ENCODE peak calls at places on chromosome 1, in ten cellular contexts. N is CD8-positive, alpha-beta T cell; V is cardiac muscle cell; S is upper lobe of right lung; C is right cardiac atrium; I is A549; D is pancreas; Y is SK-N-SH; T is left ventricle myocardium inferior; A is lower lobe of right lung. Q is an unnamed sample. For H3K4me1, the result is how much of the 10 kb centered on the place peaks cover.

GRCh38 chr1:83918688-83919285 is 80.1 kb downstream of the TTLL7 start:
- DNase-seq in D (no peak), A (no peak), Y (no peak), S (no peak), I (no peak), C (no peak), V (no peak), N (no peak), T (no peak), Q (no peak)

GRCh38 chr1:217270121-217270520 is 360.8 kb downstream of the GPATCH2 start:
- DNase-seq in D (no peak), T (no peak), Y (no peak), C (no peak), A (no peak), V (no peak), I (no peak), N (no peak), S (no peak), Q (no peak)

GRCh38 chr1:22919341-22920025 is 53.2 kb downstream of the LACTBL1 start:
- DNase-seq in N (no peak), T (no peak), V (no peak), A (no peak), I (no peak), D (no peak), S (no peak), C (no peak), Y (no peak), Q (no peak)

GRCh38 chr1:171898956-171899355 is 57.7 kb downstream of the DNM3 start:
- DNase-seq in N (no peak), I (no peak), S (no peak), D (no peak), C (peak), Y (peak), A (no peak), T (no peak), V (peak), Q (no peak)

GRCh38 chr1:200040516-200041138 is 13.1 kb downstream of the NR5A2 start:
- DNase-seq in S (no peak), Y (peak), I (no peak), D (peak), A (no peak), T (no peak), V (no peak), C (no peak), N (no peak), Q (no peak)

GRCh38 chr1:222331765-222332164 is 216.1 kb downstream of the HHIPL2 start:
- DNase-seq in Y (no peak), A (no peak), C (no peak), V (no peak), D (no peak), S (no peak), N (no peak), I (no peak), T (no peak), Q (no peak)

GRCh38 chr1:30101477-30102227 is 621.7 kb downstream of the MATN1 start:
- DNase-seq in S (no peak), D (no peak), Y (peak), V (no peak), T (no peak), N (no peak), I (no peak), A (no peak), C (no peak), Q (no peak)

GRCh38 chr1:112904071-112904830 is 51.7 kb downstream of the SLC16A1 start:
- DNase-seq in C (no peak), D (no peak), N (peak), T (no peak), A (no peak), S (no peak), Y (no peak), V (no peak), I (no peak), Q (no peak)

GRCh38 chr1:16226495-16227179 is 10.3 kb downstream of the CPLANE2 start:
- DNase-seq in Y (no peak), D (peak), C (peak), S (peak), A (peak), N (no peak), T (peak), V (peak), I (no peak), Q (no peak)

GRCh38 chr1:6354659-6355317 is 38.8 kb downstream of the ACOT7 start:
- DNase-seq in D (no peak), I (no peak), T (no peak), V (no peak), S (no peak), N (no peak), C (peak), A (no peak), Y (no peak), Q (no peak)

GRCh38 chr1:58432813-58433668 is 113.5 kb downstream of the OMA1 start:
- DNase-seq in A (no peak), Y (peak), C (peak), T (peak), N (no peak), S (no peak), I (no peak), D (no peak), V (peak), Q (no peak)

GRCh38 chr1:34790985-34791384 is 1.8 kb upstream of the GJA4 start:
- DNase-seq in S (no peak), N (no peak), V (no peak), I (no peak), C (peak), T (peak), D (no peak), Y (no peak), A (no peak), Q (no peak)

GRCh38 chr1:21893046-21893805 is 43.9 kb downstream of the HSPG2 start:
- DNase-seq in A (no peak), Y (no peak), D (no peak), I (no peak), V (no peak), C (no peak), N (no peak), T (no peak), S (no peak), Q (no peak)

GRCh38 chr1:214427871-214428277 is 123.5 kb downstream of the PTPN14 start:
- DNase-seq in V (no peak), A (no peak), S (no peak), C (no peak), T (no peak), I (no peak), Y (no peak), D (no peak), N (peak), Q (peak)

GRCh38 chr1:165900576-165901380 is 73.4 kb downstream of the UCK2 start:
- DNase-seq in D (peak), Y (no peak), A (no peak), T (no peak), S (no peak), C (peak), N (no peak), V (no peak), I (no peak), Q (no peak)

GRCh38 chr1:52904590-52905375 is 16.8 kb downstream of the ECHDC2 start:
- DNase-seq in N (no peak), V (peak), S (no peak), A (no peak), T (no peak), Y (peak), D (peak), C (peak), I (peak), Q (peak)

GRCh38 chr1:37765937-37766664 is 1.2 kb upstream of the EPHA10 start:
- DNase-seq in C (no peak), N (no peak), S (no peak), T (no peak), D (no peak), Y (peak), A (no peak), I (no peak), V (no peak), Q (no peak)

GRCh38 chr1:43991476-43992231 is at the start of gene CCDC24:
- DNase-seq in I (peak), A (peak), V (peak), D (peak), T (peak), S (peak), N (peak), Y (peak), C (peak), Q (peak)

GRCh38 chr1:23394664-23395063 is 25.0 kb upstream of the ZNF436 start:
- DNase-seq in S (peak), T (peak), D (peak), N (no peak), A (peak), V (peak), I (no peak), C (peak), Y (peak), Q (no peak)

GRCh38 chr1:208433086-208433485 is 188.9 kb upstream of the PLXNA2 start:
- DNase-seq in N (no peak), A (no peak), V (no peak), C (no peak), I (no peak), T (no peak), S (no peak), D (no peak), Y (no peak), Q (no peak)

GRCh38 chr1:157288006-157288405 is 149.8 kb upstream of the ETV3 start:
- DNase-seq in C (no peak), V (no peak), D (no peak), A (no peak), Y (no peak), I (no peak), T (no peak), S (no peak), N (no peak), Q (no peak)

GRCh38 chr1:151680812-151681211 is 35.8 kb downstream of the CELF3 start:
- DNase-seq in V (no peak), T (no peak), C (no peak), I (peak), N (no peak), S (no peak), D (no peak), Y (no peak), A (no peak), Q (no peak)
- H3K4me3 ChIP-seq in V (no peak), T (no peak), C (no peak), I (no peak), N (no peak), S (no peak), D (no peak), Y (no peak), A (no peak), Q (no peak)

DNA sequence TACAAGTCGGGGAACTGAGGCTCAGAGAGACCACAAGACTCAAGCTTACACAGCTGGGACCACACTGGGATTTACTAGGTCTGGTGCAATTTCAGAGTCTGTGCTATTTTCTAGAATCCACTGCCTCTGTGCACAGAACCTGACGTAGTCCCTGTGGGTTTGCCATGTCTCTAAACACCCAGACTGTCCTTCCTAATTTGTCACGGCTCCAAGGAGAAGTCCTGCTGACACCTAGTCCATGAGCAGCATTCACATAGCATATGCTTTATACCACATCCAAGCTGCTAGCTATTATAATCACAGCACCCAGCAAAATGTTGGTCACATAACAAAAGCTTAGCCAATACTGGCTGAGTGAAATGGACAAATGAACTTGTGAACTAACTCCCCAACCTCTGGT is 79.0 kb upstream of the HMGB4 start:
- DNase-seq in S (no peak), C (no peak), T (no peak), N (no peak), I (no peak), D (no peak), V (no peak), A (no peak), Y (no peak), Q (no peak)
- H3K4me1 ChIP-seq in S (under half), C (under half), T (under half), N (under half), I (under half), D (under half), V (under half), A (under half), Y (under half), Q (under half)

GRCh38 chr1:198530964-198531363 is 9.5 kb downstream of the ATP6V1G3 start:
- DNase-seq in D (no peak), Y (peak), N (no peak), T (no peak), A (no peak), I (no peak), S (no peak), V (peak), C (no peak), Q (no peak)
- H3K4me3 ChIP-seq in D (no peak), Y (no peak), N (no peak), T (no peak), A (no peak), I (no peak), S (no peak), V (no peak), C (no peak), Q (no peak)

DNA sequence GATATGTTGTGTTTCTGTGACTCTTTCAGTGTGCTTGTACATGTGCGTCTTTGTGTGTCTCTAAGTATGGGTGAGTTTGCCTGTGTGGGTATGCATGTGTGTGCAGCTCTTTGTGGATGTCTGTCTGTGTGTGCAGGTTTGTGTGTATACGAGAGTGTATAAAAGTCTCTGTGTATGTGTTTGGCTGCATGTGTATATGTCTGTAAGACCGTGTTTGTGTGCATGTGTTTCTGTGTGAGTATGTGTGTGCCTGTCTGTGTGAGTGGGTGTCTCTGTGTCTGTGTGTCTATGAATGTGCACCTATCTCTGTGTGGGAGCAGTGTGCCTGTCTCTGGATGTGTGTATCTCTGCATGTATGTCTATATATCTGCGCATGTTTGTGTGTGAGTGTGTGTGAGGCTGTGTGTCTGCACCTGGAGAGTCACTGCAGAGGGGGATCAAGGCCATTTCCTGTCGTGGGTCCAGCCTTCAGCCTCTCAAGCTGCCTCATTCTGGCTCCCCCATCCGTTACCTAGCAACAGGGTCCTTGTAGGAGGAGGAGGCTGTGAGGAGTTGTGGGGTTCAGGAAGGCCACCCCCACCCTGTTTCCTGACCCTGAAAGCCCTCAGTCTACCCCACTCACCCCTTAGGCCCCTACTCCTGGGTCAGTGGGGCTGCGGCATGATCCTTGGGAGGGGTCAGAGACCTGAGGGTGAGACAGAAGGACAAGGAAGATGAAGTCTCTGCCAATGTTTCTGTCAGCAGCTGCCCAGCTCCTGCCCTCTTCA is 10.3 kb downstream of the FGR start:
- DNase-seq in S (no peak), N (no peak), D (no peak), T (no peak), A (no peak), C (no peak), I (no peak), V (no peak), Y (no peak), Q (no peak)
- H3K4me1 ChIP-seq in S (under half), N (half or more), D (under half), T (under half), A (half or more), C (under half), I (under half), V (under half), Y (under half), Q (under half)

DNA sequence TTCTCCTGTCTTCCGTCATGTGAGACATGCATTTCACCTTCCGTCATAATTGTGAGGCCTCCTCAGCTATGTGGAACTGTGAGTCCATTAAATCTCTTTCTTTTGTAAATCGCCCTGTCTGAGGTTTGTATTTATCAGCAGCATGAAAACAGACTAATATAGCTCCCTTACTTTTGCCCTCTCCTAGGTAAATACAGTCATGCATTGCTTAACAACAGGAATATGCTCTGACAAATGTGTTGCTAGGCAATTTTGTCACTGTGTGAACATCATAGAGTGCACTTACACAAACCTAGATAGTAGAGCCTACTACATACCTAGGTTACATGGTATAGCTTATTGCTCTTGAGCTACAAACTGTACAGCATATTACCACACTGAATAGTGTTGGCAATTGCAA is 616.8 kb downstream of the RWDD3 start:
- DNase-seq in C (no peak), D (no peak), A (no peak), Y (no peak), V (peak), I (no peak), T (no peak), N (no peak), S (no peak), Q (no peak)
- H3K4me3 ChIP-seq in C (no peak), D (no peak), A (no peak), Y (no peak), V (no peak), I (no peak), T (no peak), N (no peak), S (no peak), Q (no peak)

GRCh38 chr1:202224453-202224852 is 30.9 kb downstream of the LGR6 start:
- DNase-seq in C (no peak), D (no peak), T (no peak), V (no peak), S (no peak), N (no peak), Y (no peak), I (no peak), A (no peak), Q (no peak)
- H3K4me1 ChIP-seq in C (under half), D (under half), T (under half), V (under half), S (under half), N (under half), Y (under half), I (under half), A (under half), Q (under half)

Q was measured in naive thymus-derived CD4-positive, alpha-beta T cell.